ENCODE peak calls at places on chromosomes 12 and 14, in eight cellular contexts. K, X, Z, P, T, N, H and W are unnamed samples. For H3K4me1, the result is how much of the 10 kb centered on the place peaks cover.

GRCh38 chr12:9864913-9865675 is 4.1 kb downstream of the CLEC2B start:
- DNase-seq in K (no peak), X (no peak), Z (no peak), P (no peak), T (no peak), N (no peak), H (no peak), W (no peak)

GRCh38 chr14:60736494-60736893 is 1.9 kb downstream of the MNAT1 start:
- DNase-seq in K (no peak), X (peak), Z (peak), P (no peak), T (no peak), N (peak), H (no peak), W (no peak)

GRCh38 chr12:43540474-43540873 is 11.5 kb downstream of the ADAMTS20 start:
- DNase-seq in K (no peak), X (no peak), Z (no peak), P (no peak), T (no peak), N (no peak), H (no peak), W (no peak)

GRCh38 chr14:59630281-59630963 is 53.8 kb upstream of the CCDC175 start:
- DNase-seq in K (no peak), X (peak), Z (no peak), P (no peak), T (no peak), N (no peak), H (no peak), W (no peak)

GRCh38 chr14:49250109-49250508 is 336.1 kb downstream of the RPS29 start:
- DNase-seq in K (no peak), X (peak), Z (peak), P (no peak), T (no peak), N (no peak), H (no peak), W (no peak)

GRCh38 chr14:78448483-78449094 is 278.4 kb downstream of the NRXN3 start:
- DNase-seq in K (no peak), X (peak), Z (peak), P (peak), T (no peak), N (peak), H (peak), W (no peak)

GRCh38 chr14:68507544-68508081 is 285.3 kb downstream of the ZFP36L1 start:
- DNase-seq in K (no peak), X (no peak), Z (no peak), P (no peak), T (no peak), N (no peak), H (no peak), W (no peak)

GRCh38 chr12:121513464-121514183 is 67.2 kb downstream of the KDM2B start:
- DNase-seq in K (no peak), X (no peak), Z (no peak), P (no peak), T (no peak), N (peak), H (peak), W (peak)

GRCh38 chr14:87111141-87111540 is 881.8 kb downstream of the GALC start:
- DNase-seq in K (no peak), X (no peak), Z (no peak), P (no peak), T (no peak), N (no peak), H (no peak), W (no peak)

GRCh38 chr12:256225-256624 is 6.4 kb downstream of the SLC6A13 start:
- DNase-seq in K (no peak), X (no peak), Z (no peak), P (no peak), T (no peak), N (no peak), H (no peak), W (no peak)

GRCh38 chr12:254039-254438 is 8.6 kb downstream of the SLC6A13 start:
- DNase-seq in K (no peak), X (no peak), Z (no peak), P (no peak), T (no peak), N (no peak), H (no peak), W (no peak)

GRCh38 chr12:254912-255311 is 7.7 kb downstream of the SLC6A13 start:
- DNase-seq in K (no peak), X (no peak), Z (no peak), P (no peak), T (no peak), N (no peak), H (no peak), W (no peak)

GRCh38 chr12:256958-257357 is 5.7 kb downstream of the SLC6A13 start:
- DNase-seq in K (no peak), X (no peak), Z (no peak), P (no peak), T (no peak), N (no peak), H (no peak), W (no peak)

GRCh38 chr12:257521-258321 is 4.9 kb downstream of the SLC6A13 start:
- DNase-seq in K (no peak), X (no peak), Z (no peak), P (no peak), T (no peak), N (no peak), H (no peak), W (no peak)
- H3K4me3 ChIP-seq in K (no peak), X (no peak), Z (no peak), P (no peak), T (no peak), N (no peak), H (no peak), W (no peak)

DNA sequence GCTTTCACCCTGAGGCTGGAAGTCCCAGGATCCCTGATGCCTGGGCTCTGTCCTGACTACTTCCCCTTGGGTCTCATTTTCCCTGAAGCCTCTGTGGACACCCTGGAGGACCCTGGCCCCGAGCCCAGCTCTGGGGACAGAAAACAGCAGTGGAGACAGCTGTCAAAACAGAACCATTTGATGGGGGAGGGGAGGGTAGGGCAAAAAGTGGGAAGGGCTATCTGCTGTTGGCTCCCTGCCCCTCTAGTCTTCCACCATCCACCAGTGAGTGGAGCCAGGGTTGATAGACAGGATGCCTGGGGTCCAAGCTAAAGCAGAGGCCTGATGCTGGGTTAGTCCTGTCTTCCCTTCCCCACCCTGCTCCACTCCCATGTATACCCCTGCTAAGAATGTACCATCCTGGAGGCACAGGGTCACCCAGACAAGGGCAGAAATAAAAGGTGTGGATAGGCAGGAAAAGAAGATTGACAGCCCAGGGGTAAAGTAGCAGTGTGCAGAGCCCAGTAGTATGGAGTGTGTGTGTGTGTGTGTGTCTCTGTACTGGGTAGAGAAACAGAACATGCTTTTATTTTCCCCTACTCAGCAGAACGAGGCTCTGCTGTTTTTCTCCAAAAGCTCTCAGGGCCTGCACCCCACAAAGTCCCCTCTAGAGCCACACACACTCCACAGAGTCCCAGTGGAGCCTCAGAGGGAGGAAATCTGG is 9.8 kb downstream of the ZNF385A start:
- DNase-seq in K (no peak), X (no peak), Z (no peak), P (no peak), T (peak), N (no peak), H (no peak), W (no peak)
- H3K4me1 ChIP-seq in K (under half), X (under half), Z (under half), P (under half), T (half or more), N (half or more), H (half or more), W (under half)

DNA sequence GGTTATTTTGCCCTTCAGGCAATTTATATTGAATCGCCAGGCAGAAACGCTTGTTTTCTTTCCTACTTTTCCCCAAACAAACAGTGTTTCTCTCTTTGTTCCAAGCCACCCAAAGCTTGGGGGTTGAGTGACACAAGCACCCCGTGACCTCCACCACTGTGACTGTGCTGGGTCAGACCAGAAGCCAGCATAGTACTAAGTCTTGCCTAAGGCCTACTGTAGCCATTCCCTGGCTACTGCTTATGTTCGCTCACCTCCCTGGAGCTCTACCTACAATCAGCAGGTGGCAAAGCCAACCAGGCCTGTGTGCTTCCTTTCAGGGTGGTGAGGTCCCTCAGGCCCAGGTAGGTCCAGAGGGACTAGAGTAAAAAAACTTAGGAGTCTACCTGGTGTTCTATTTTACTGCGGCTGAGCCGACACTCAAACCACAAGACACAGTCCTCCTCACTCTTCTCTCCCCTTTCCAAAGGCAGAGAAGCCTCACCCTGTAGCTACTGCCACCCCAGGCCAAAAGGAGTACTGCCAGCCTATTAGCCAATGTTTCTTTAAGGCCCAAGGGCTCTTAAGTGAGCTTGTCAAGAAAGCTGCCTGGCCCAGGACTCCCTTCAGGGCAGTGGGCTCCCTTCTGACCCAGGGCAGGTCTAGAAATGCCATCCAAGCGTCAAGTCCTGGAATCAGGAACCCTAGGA is 411.8 kb upstream of the MIS18BP1 start:
- DNase-seq in K (no peak), X (no peak), Z (no peak), P (no peak), T (no peak), N (peak), H (no peak), W (no peak)
- TF ChIP-seq CTCF in K (no peak), X (no peak), Z (no peak), P (no peak), T (no peak), N (no peak), H (peak), W (no peak)

GRCh38 chr12:3214508-3215365 is 137.6 kb downstream of the TSPAN9 start:
- DNase-seq in K (no peak), X (no peak), Z (no peak), P (no peak), T (no peak), N (no peak), H (no peak), W (no peak)
- H3K4me3 ChIP-seq in K (no peak), X (no peak), Z (no peak), P (no peak), T (no peak), N (no peak), H (no peak), W (no peak)

GRCh38 chr12:122886161-122886560 is 9.8 kb downstream of the VPS37B start:
- DNase-seq in K (no peak), X (no peak), Z (no peak), P (no peak), T (no peak), N (no peak), H (no peak), W (no peak)

GRCh38 chr12:122888232-122888752 is 7.6 kb downstream of the VPS37B start:
- DNase-seq in K (no peak), X (peak), Z (peak), P (no peak), T (peak), N (peak), H (peak), W (peak)

GRCh38 chr12:122884860-122885259 is 11.1 kb downstream of the VPS37B start:
- DNase-seq in K (no peak), X (no peak), Z (no peak), P (no peak), T (no peak), N (no peak), H (no peak), W (no peak)

GRCh38 chr12:122887817-122888212 is 8.1 kb downstream of the VPS37B start:
- DNase-seq in K (no peak), X (no peak), Z (no peak), P (no peak), T (no peak), N (no peak), H (no peak), W (no peak)

GRCh38 chr12:122886851-122887816 is 8.8 kb downstream of the VPS37B start:
- DNase-seq in K (no peak), X (peak), Z (no peak), P (peak), T (no peak), N (peak), H (peak), W (no peak)
- H3K4me1 ChIP-seq in K (under half), X (under half), Z (under half), P (under half), T (half or more), N (half or more), H (half or more), W (half or more)

GRCh38 chr14:96852823-96853422 is 55.7 kb downstream of the VRK1 start:
- DNase-seq in K (no peak), X (peak), Z (peak), P (peak), T (no peak), N (peak), H (peak), W (no peak)
- TF ChIP-seq CTCF in K (peak), X (peak), Z (peak), P (peak), T (peak), N (peak), H (peak), W (peak)

GRCh38 chr12:124386059-124386458 is 91.2 kb downstream of the RFLNA start:
- DNase-seq in K (no peak), X (peak), Z (no peak), P (no peak), T (peak), N (peak), H (no peak), W (no peak)
- H3K4me3 ChIP-seq in K (no peak), X (no peak), Z (peak), P (no peak), T (peak), N (peak), H (no peak), W (no peak)

GRCh38 chr12:80702889-80703605 is 4.4 kb upstream of the MYF6 start:
- DNase-seq in K (no peak), X (peak), Z (peak), P (peak), T (no peak), N (no peak), H (no peak), W (no peak)
- H3K4me1 ChIP-seq in K (under half), X (under half), Z (under half), P (under half), T (under half), N (under half), H (under half), W (under half)

DNA sequence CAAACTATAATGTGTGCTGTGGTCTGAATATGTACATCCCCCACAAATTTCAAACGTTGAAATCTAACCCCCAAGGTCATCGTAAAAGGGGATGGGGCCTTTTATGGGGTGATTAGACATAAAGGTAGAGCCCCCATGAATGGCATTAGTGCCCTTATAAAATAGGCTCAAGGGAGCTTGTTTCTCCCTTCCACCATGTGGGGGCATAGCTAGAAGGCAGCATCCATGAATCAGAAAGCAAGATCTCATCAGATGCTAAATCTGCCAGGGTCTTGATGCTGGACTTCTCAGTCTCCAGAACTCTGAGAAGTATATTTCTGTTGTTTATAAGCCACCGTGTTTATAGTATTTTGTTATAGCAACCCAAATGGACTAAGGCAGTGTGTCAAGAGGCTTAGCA is 33.4 kb upstream of the IGF1 start:
- DNase-seq in K (no peak), X (no peak), Z (no peak), P (no peak), T (no peak), N (no peak), H (no peak), W (no peak)
- TF ChIP-seq CTCF in K (no peak), X (no peak), Z (no peak), P (no peak), T (no peak), N (no peak), H (no peak), W (no peak)